ENCODE peak calls at places on chromosome 20, in five cellular contexts. X is stimulated activated CD8-positive, alpha-beta memory T cell treated with anti-CD3 and anti-CD28 coated beads, Interleukin-15, amount 100 ng/mL, for 24 hours; H is fibroblast of pulmonary artery; O is H1; L is GM18507. Z is an unnamed sample.

GRCh38 chr20:62496525-62497218 is 20.9 kb upstream of the GATA5 start:
- DNase-seq in X (no peak), H (no peak), O (no peak), L (no peak), Z (peak)

GRCh38 chr20:420721-421574 is 12.8 kb downstream of the RBCK1 start:
- DNase-seq in X (no peak), H (no peak), O (no peak), L (no peak), Z (no peak)

GRCh38 chr20:2889209-2889608 is 15.9 kb downstream of the PTPRA start:
- DNase-seq in X (no peak), H (no peak), O (no peak), L (no peak), Z (no peak)

GRCh38 chr20:10653593-10654288 is 20.1 kb downstream of the JAG1 start:
- DNase-seq in X (no peak), H (peak), O (no peak), L (no peak), Z (peak)

GRCh38 chr20:37990571-37991151 is 42.6 kb downstream of the TTI1 start:
- DNase-seq in X (peak), H (peak), O (no peak), L (peak), Z (peak)

GRCh38 chr20:36779656-36780025 is 6.1 kb upstream of the DSN1 start:
- DNase-seq in X (no peak), H (no peak), O (no peak), L (no peak), Z (no peak)

GRCh38 chr20:62906209-62906608 is 20.1 kb downstream of the DIDO1 start:
- DNase-seq in X (no peak), H (no peak), O (no peak), L (no peak), Z (no peak)

GRCh38 chr20:2172305-2173175 is 70.9 kb downstream of the STK35 start:
- DNase-seq in X (peak), H (peak), O (no peak), L (peak), Z (peak)

GRCh38 chr20:24446811-24447210 is 22.6 kb upstream of the SYNDIG1 start:
- DNase-seq in X (no peak), H (no peak), O (no peak), L (no peak), Z (no peak)

GRCh38 chr20:47515843-47516242 is 14.2 kb downstream of the NCOA3 start:
- DNase-seq in X (no peak), H (no peak), O (no peak), L (no peak), Z (no peak)

GRCh38 chr20:47607208-47607613 is 105.5 kb downstream of the NCOA3 start:
- DNase-seq in X (no peak), H (peak), O (no peak), L (no peak), Z (peak)

GRCh38 chr20:51528263-51529026 is 14.1 kb downstream of the NFATC2 start:
- DNase-seq in X (no peak), H (no peak), O (no peak), L (no peak), Z (no peak)

GRCh38 chr20:44020406-44021148 is 105.9 kb downstream of the TOX2 start:
- DNase-seq in X (no peak), H (no peak), O (peak), L (no peak), Z (no peak)

GRCh38 chr20:46872315-46873211 is 22.1 kb upstream of the EYA2 start:
- DNase-seq in X (no peak), H (peak), O (no peak), L (no peak), Z (peak)

GRCh38 chr20:43945391-43946205 is 30.9 kb downstream of the TOX2 start:
- DNase-seq in X (no peak), H (no peak), O (no peak), L (no peak), Z (no peak)

GRCh38 chr20:45368221-45368980 is 5.4 kb downstream of the SYS1 start:
- DNase-seq in X (no peak), H (no peak), O (no peak), L (peak), Z (no peak)

GRCh38 chr20:32898721-32899120 is 40.0 kb downstream of the EFCAB8 start:
- DNase-seq in X (no peak), H (peak), O (no peak), L (no peak), Z (peak)

GRCh38 chr20:48823960-48824497 is 3.8 kb downstream of the PREX1 start:
- DNase-seq in X (no peak), H (peak), O (no peak), L (no peak), Z (peak)

GRCh38 chr20:63091901-63092659 is 85.3 kb upstream of the BHLHE23 start:
- DNase-seq in X (no peak), H (no peak), O (no peak), L (no peak), Z (no peak)

GRCh38 chr20:62874745-62875344 is 13.2 kb upstream of the TCFL5 start:
- DNase-seq in X (no peak), H (no peak), O (no peak), L (no peak), Z (no peak)

GRCh38 chr20:36468149-36469000 is 72.9 kb upstream of the MYL9 start:
- DNase-seq in X (no peak), H (no peak), O (no peak), L (no peak), Z (no peak)

Z was measured in GM03348.